ENCODE peak calls at places on chromosomes 6 and 20, in four cellular contexts. D is IMR-90, T is coronary artery, V is cardiac fibroblast. J is an unnamed sample.
A peak's percentile ranks its signal among the peaks of the same experiment; 100 is the strongest.

GRCh38 chr20:3461191-3461874 is 9.5 kb upstream of the ATRN start:
- DNase-seq in D (peak; percentile 49), T (no peak), V (peak; percentile 16), J (no peak)

GRCh38 chr20:40687384-40688128 is 1.5 kb downstream of the MAFB start:
- DNase-seq in D (no peak), T (peak; percentile 81), V (peak; percentile 18), J (peak; percentile 77)

GRCh38 chr20:35902545-35902941 is 51.8 kb downstream of the SCAND1 start:
- DNase-seq in D (no peak), T (no peak), V (no peak), J (peak; percentile 31)

GRCh38 chr6:28258877-28259777 is at the start of gene NKAPL:
- DNase-seq in D (peak; percentile 46), T (peak; percentile 81), V (peak; percentile 85), J (no peak)

GRCh38 chr20:93641-94040 is 6.2 kb downstream of the DEFB125 start:
- DNase-seq in D (no peak), T (no peak), V (no peak), J (no peak)

GRCh38 chr6:32218167-32218566 is 5.7 kb downstream of the NOTCH4 start:
- DNase-seq in D (no peak), T (no peak), V (no peak), J (no peak)

GRCh38 chr6:87483929-87484328 is 11.2 kb downstream of the SLC35A1 start:
- DNase-seq in D (peak; percentile 43), T (no peak), V (peak; percentile 38), J (peak; percentile 43)

GRCh38 chr20:9294081-9294480 is 220.3 kb upstream of the LAMP5 start:
- DNase-seq in D (peak; percentile 84), T (no peak), V (peak; percentile 46), J (peak; percentile 66)

GRCh38 chr6:2713473-2714358 is 37.0 kb downstream of the MYLK4 start:
- DNase-seq in D (no peak), T (no peak), V (peak; percentile 89), J (no peak)

GRCh38 chr20:32203556-32204484 is 3.7 kb downstream of the PLAGL2 start:
- DNase-seq in D (no peak), T (no peak), V (peak; percentile 64), J (peak; percentile 66)

GRCh38 chr6:147205690-147206600 is 1.7 kb downstream of the STXBP5 start:
- DNase-seq in D (peak; percentile 5), T (no peak), V (peak; percentile 56), J (peak; percentile 76)

GRCh38 chr20:15482525-15482924 is 1090.7 kb downstream of the KIF16B start:
- DNase-seq in D (no peak), T (no peak), V (no peak), J (peak; percentile 18)

GRCh38 chr6:170289108-170289931 is 1.6 kb downstream of the DLL1 start:
- DNase-seq in D (no peak), T (peak; percentile 72), V (no peak), J (no peak)

GRCh38 chr6:107657755-107658461 is 166.2 kb downstream of the SCML4 start:
- DNase-seq in D (peak; percentile 86), T (no peak), V (peak; percentile 57), J (no peak)

GRCh38 chr20:6764619-6765018 is 2.9 kb upstream of the BMP2 start:
- DNase-seq in D (no peak), T (no peak), V (no peak), J (no peak)

GRCh38 chr6:28933069-28933468 is 9.3 kb upstream of the TRIM27 start:
- DNase-seq in D (no peak), T (no peak), V (no peak), J (no peak)

GRCh38 chr20:58209652-58210397 is 18.6 kb downstream of the ANKRD60 start:
- DNase-seq in D (peak; percentile 65), T (peak; percentile 86), V (peak; percentile 75), J (peak; percentile 65)

GRCh38 chr6:6912841-6913240 is 194.9 kb upstream of the RREB1 start:
- DNase-seq in D (no peak), T (no peak), V (no peak), J (no peak)

GRCh38 chr20:46928580-46929132 is 34.0 kb downstream of the EYA2 start:
- DNase-seq in D (peak; percentile 58), T (no peak), V (peak; percentile 31), J (no peak)

GRCh38 chr6:108541843-108542795 is 18.6 kb upstream of the FOXO3 start:
- DNase-seq in D (peak; percentile 87), T (no peak), V (peak; percentile 90), J (peak; percentile 81)

GRCh38 chr6:118869350-118869749 is 24.6 kb upstream of the ASF1A start:
- DNase-seq in D (peak; percentile 42), T (no peak), V (peak; percentile 75), J (peak; percentile 23)

GRCh38 chr6:29834564-29835436 is 7.2 kb downstream of the HLA-G start:
- DNase-seq in D (no peak), T (no peak), V (peak; percentile 44), J (peak; percentile 42)

GRCh38 chr20:41956316-41957050 is 338.3 kb upstream of the CHD6 start:
- DNase-seq in D (no peak), T (no peak), V (peak; percentile 6), J (no peak)
- TF ChIP-seq CTCF in D (peak; percentile 38), T (no peak), V (peak; percentile 24), J (no peak)

DNA sequence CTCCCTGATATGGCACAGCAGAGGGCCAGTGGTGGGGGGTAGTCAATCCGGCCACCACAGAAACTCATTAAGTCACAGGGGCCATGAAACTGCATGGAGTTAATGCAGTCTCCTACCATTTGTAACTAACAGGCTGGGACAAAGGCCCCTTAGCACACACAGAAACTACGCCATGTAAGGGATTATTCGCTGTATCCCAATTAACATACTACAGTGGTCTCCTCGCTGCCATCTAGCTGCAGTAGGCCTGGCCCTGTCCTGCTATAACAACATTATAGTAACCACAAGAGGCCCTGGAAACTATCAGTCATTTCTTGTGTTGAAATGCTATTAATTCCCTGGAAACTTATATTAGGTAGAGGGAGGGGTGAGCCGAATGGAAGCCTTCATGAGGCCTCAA is 72.3 kb upstream of the CCN2 start:
- DNase-seq in D (no peak), T (no peak), V (no peak), J (no peak)
- TF ChIP-seq CTCF in D (peak; percentile 9), T (no peak), V (peak; percentile 6), J (no peak)

DNA sequence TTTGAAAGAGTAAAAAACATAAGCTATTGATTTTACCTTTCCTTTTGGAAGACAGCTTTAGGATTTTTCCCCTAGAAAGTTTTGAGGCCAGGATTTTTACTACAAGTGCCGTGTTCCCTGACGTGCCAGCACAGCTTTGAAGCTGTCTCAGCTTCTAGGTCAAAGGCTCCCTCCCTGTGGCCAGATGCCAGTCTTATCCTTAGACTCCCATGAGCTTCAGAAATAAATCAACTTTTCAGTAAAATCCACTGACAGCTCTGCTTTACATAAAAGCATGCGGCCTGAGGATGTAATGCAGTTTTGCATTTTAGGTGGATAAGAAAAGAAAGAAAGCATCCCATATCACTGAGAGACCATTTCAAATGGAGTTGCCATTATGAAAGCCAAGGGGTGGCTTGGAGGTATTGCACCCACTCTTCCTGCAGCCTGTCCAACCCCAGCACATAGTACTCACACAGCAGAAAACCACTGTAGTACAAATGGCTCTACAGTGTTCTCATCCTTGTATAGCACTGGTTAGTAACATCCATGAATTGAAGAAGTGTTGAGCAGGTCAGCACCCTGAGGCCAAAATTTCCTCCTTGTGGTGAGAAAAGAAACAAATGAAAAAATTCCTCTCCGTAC is 15.2 kb upstream of the ATXN1 start:
- DNase-seq in D (no peak), T (no peak), V (no peak), J (no peak)
- TF ChIP-seq CTCF in D (no peak), T (no peak), V (peak; percentile 26), J (no peak)

GRCh38 chr6:55293116-55293515 is 34.2 kb upstream of the GFRAL start:
- DNase-seq in D (peak; percentile 31), T (no peak), V (peak; percentile 45), J (peak; percentile 26)
- TF ChIP-seq CTCF in D (peak; percentile 34), T (no peak), V (peak; percentile 29), J (no peak)

GRCh38 chr6:33827546-33828451 is 24.0 kb upstream of the MLN start:
- DNase-seq in D (peak; percentile 40), T (no peak), V (no peak), J (no peak)
- TF ChIP-seq CTCF in D (no peak), T (no peak), V (no peak), J (no peak)

GRCh38 chr6:37558646-37559045 is 59.0 kb upstream of the CCDC167 start:
- DNase-seq in D (no peak), T (no peak), V (no peak), J (no peak)

GRCh38 chr6:37559060-37559459 is 59.4 kb upstream of the CCDC167 start:
- DNase-seq in D (no peak), T (no peak), V (no peak), J (no peak)

GRCh38 chr6:37559501-37559900 is 59.8 kb upstream of the CCDC167 start:
- DNase-seq in D (no peak), T (no peak), V (no peak), J (no peak)

GRCh38 chr6:37561361-37561760 is 61.7 kb upstream of the CCDC167 start:
- DNase-seq in D (no peak), T (no peak), V (no peak), J (no peak)

DNA sequence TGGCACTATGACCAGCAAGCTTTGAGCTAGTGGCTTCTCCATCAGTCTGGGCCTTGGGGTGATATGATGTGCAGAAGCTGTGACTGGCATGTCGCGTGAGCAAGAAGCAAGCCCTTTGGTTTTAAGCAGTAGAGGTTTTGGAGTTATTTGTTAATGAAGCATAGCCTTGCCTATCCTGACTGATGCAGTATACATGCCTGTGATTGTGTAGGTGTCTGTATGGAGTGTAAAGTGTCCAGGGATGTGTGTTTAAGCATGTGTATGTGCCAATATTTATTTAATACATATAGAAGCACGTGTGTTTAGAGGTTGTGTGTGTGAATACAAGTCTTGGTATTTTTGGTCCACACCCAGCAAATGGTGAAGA is 61.0 kb upstream of the CCDC167 start:
- DNase-seq in D (no peak), T (no peak), V (no peak), J (no peak)
- TF ChIP-seq CTCF in D (no peak), T (no peak), V (no peak), J (no peak)

DNA sequence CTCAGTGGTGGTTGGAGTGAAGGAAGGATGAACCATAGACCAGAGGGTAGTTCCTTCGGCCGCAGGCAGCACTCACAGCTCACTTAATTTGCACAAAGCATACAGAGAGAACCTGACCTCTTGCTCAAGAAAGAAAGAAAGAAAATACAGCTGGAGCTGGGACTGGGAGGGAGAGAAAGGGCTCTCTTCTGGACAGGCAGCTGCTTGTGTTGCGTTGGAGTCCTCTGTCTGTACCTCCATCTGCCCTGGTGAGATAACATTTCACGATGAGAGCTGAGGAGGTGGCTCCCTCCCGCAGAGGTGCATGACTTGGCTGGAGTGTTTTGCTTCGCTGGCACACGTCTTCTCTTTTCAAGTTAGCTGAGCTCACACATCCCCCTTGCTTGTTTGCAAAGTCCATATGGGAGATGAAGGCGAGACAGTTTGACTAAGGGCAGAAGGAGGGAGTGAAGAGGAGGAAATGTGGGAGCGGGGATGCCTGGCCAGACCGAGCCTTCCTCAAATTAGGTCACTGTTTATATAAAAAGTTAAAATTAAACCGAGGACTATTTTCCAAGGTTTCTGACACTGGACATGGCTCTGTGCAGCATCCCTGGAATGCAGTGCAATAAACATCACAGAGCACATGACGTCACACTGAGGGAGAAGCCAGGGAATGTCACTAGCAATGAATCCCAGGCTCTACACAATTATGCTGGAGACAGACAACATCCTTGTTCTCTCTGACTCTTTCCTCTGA is 359.4 kb downstream of the CD83 start:
- DNase-seq in D (peak; percentile 100), T (no peak), V (peak; percentile 71), J (no peak)
- TF ChIP-seq CTCF in D (no peak), T (no peak), V (no peak), J (no peak)

J was measured in MCF 10A.